ENCODE peak calls at places on chromosomes 5 and 9, in ten cellular contexts. U, K, V, I, B, T, J, D, A and H are unnamed samples.

GRCh38 chr5:132557425-132557805 is 638 bp downstream of the RAD50 start:
- DNase-seq in U (peak), K (peak), V (peak), I (peak), B (peak), T (peak), J (peak), D (no peak), A (peak), H (peak)

GRCh38 chr5:177553671-177554429 is 513 bp downstream of the FAM193B start:
- DNase-seq in U (peak), K (no peak), V (peak), I (peak), B (no peak), T (peak), J (no peak), D (no peak), A (peak), H (peak)

GRCh38 chr9:2570615-2571479 is 50.7 kb upstream of the VLDLR start:
- DNase-seq in U (peak), K (peak), V (no peak), I (peak), B (peak), T (no peak), J (peak), D (peak), A (peak), H (peak)

GRCh38 chr5:81517462-81517861 is 123.5 kb upstream of the ACOT12 start:
- DNase-seq in U (no peak), K (no peak), V (no peak), I (no peak), B (peak), T (no peak), J (peak), D (no peak), A (no peak), H (no peak)

GRCh38 chr5:160088805-160089204 is 30.4 kb downstream of the PWWP2A start:
- DNase-seq in U (no peak), K (no peak), V (no peak), I (no peak), B (no peak), T (no peak), J (no peak), D (no peak), A (no peak), H (no peak)

GRCh38 chr5:181243521-181244307 is at the start of gene RACK1:
- DNase-seq in U (peak), K (no peak), V (peak), I (peak), B (peak), T (peak), J (peak), D (peak), A (peak), H (peak)

GRCh38 chr5:52491071-52491828 is 296.5 kb upstream of the ITGA1 start:
- DNase-seq in U (no peak), K (no peak), V (no peak), I (no peak), B (no peak), T (no peak), J (no peak), D (no peak), A (no peak), H (no peak)

GRCh38 chr5:74212336-74212735 is 428.2 kb downstream of the ENC1 start:
- DNase-seq in U (no peak), K (no peak), V (peak), I (no peak), B (peak), T (peak), J (peak), D (no peak), A (no peak), H (peak)

GRCh38 chr5:96657068-96657467 is 5.1 kb upstream of the CAST start:
- DNase-seq in U (no peak), K (peak), V (no peak), I (peak), B (peak), T (no peak), J (peak), D (no peak), A (peak), H (peak)

GRCh38 chr9:137437691-137438590 is 3.2 kb downstream of the ENTPD8 start:
- DNase-seq in U (peak), K (no peak), V (no peak), I (no peak), B (no peak), T (no peak), J (no peak), D (no peak), A (no peak), H (no peak)

GRCh38 chr9:137435980-137436760 is 5.0 kb downstream of the ENTPD8 start:
- DNase-seq in U (peak), K (peak), V (no peak), I (peak), B (peak), T (no peak), J (peak), D (no peak), A (no peak), H (no peak)

GRCh38 chr9:137436761-137437600 is 4.2 kb downstream of the ENTPD8 start:
- DNase-seq in U (peak), K (no peak), V (no peak), I (no peak), B (no peak), T (no peak), J (no peak), D (no peak), A (no peak), H (no peak)

GRCh38 chr9:137439158-137439714 is 1.9 kb downstream of the ENTPD8 start:
- DNase-seq in U (peak), K (no peak), V (no peak), I (no peak), B (no peak), T (no peak), J (no peak), D (no peak), A (no peak), H (no peak)

DNA sequence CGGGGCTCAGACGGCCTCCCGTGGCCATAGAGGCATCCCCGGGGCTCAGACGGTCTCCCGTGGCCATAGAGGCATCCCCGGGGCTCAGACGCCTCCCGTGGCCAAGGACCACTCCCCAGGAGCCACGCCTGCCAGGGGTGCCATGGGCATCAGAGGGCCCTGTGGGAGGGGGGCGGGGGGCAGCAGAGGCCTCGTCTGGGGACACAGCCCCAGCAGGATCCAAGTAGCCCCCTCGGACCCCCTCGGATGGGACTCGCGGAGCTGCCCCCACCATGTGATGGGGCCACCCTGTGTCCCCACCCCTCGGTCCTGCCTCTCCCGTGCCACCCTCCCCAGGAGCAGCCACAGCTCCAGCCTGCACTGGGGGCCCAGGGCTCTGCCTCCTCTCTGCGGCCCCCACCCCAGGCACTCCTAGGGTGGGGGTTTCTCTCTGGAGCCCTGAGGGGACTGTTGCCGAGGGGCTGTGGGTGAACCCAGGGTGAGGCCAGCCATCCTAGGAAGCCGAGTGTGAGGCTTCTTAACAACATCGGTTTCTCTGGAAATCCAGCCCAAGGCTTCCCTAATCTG is 2.5 kb downstream of the ENTPD8 start:
- DNase-seq in U (peak), K (no peak), V (no peak), I (no peak), B (no peak), T (no peak), J (no peak), D (no peak), A (no peak), H (no peak)
- TF ChIP-seq CTCF in U (no peak), K (no peak), V (no peak), I (no peak), B (no peak), T (no peak), J (no peak), D (no peak), A (no peak), H (no peak)

DNA sequence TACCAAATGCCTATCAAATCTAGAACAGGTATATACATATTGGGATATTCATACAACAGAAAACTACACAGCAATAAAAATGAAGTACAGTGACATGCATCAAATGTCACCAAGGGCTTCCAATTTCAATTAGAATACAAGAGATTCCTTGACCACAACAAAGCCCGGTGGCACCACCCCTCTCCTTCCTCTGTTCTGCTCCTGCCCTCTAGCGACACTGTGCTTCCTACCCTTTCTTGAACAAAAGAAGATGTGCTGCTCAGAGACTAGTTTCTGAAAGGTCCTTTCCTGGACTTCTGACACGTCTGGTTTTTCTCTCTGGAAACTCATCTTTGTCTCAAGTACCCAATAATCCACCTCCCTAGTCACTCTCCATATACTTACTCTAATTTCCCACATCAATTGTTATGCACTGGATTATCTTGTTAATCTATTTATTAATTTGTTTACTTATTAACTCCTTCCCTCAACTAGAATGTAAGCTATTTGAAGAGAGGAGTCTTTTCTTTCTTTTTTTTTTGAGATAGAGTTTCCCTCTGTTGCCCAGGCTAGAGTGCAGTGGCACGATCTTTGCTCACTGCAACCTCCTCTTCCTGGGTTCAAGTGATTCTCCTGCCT is 70.4 kb upstream of the CTSV start:
- DNase-seq in U (no peak), K (peak), V (peak), I (peak), B (peak), T (peak), J (peak), D (no peak), A (no peak), H (peak)
- TF ChIP-seq CTCF in U (peak), K (peak), V (peak), I (peak), B (peak), T (peak), J (peak), D (no peak), A (no peak), H (peak)

DNA sequence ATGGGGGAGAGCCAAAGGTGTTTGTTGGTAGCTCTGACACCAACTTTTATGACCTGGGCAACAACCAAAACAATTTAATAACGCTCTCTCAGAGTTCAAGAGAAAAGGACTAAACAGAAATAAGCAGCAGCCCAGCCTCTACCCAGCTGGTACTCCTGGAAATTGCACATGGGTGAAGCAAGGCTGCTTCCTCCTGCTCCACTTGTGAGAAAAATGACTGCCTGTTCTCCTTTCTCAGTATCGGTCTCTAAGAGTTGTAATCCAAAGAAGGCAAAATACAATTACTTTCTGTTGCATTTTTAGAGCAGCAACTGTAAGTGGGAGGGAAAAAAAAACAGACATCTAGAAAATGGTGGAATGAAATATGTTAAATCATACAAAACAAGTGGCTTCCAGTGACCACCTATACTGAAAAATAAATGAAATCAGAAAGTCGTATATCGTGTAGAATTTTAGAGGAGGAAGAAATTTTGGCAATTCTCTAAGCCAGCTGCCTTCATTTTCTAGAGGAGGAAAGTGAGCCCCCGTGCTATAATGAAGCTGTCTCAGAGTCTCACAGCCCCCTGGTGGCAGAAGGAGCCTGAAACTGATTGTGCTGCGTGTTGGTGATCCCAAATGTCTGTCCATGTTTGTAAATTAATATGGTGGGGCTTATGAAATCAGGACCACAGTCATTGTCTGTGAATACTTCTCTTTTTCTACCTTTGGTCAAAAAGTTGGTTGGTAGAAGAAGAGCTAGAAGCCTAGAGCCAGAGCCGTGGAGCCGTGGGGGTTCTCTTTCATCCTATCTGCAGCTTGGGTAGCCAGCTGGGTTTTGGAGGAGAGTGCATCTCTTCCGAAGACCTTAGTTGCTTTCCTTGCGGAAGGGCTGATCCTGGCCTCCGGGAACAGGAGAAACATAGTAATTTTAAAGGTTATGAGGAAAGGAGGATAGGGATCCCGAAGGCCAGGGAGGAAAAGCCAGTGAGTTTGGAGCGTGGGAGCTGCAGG is 139.9 kb downstream of the PIP5K1B start:
- DNase-seq in U (peak), K (no peak), V (peak), I (no peak), B (peak), T (peak), J (no peak), D (peak), A (peak), H (peak)
- TF ChIP-seq CTCF in U (peak), K (peak), V (peak), I (peak), B (peak), T (peak), J (peak), D (peak), A (peak), H (peak)

GRCh38 chr9:93861736-93862358 is 93.3 kb downstream of the BARX1 start:
- DNase-seq in U (no peak), K (no peak), V (no peak), I (no peak), B (no peak), T (no peak), J (no peak), D (no peak), A (no peak), H (no peak)
- TF ChIP-seq CTCF in U (no peak), K (no peak), V (no peak), I (no peak), B (no peak), T (no peak), J (no peak), D (no peak), A (no peak), H (no peak)

GRCh38 chr5:80487444-80487828 is 464 bp upstream of the FAM151B start:
- DNase-seq in U (no peak), K (no peak), V (peak), I (no peak), B (no peak), T (no peak), J (no peak), D (no peak), A (no peak), H (no peak)
- TF ChIP-seq CTCF in U (no peak), K (no peak), V (no peak), I (no peak), B (no peak), T (no peak), J (no peak), D (no peak), A (no peak), H (no peak)

GRCh38 chr9:76374702-76375543 is 19.3 kb downstream of the RFK start:
- DNase-seq in U (peak), K (peak), V (peak), I (peak), B (peak), T (no peak), J (peak), D (peak), A (no peak), H (no peak)
- TF ChIP-seq CTCF in U (no peak), K (no peak), V (no peak), I (no peak), B (no peak), T (no peak), J (no peak), D (no peak), A (no peak), H (no peak)

GRCh38 chr9:116430849-116431248 is 256.3 kb upstream of the TRIM32 start:
- DNase-seq in U (no peak), K (no peak), V (no peak), I (no peak), B (no peak), T (no peak), J (no peak), D (no peak), A (no peak), H (no peak)

GRCh38 chr9:116435706-116436105 is 251.4 kb upstream of the TRIM32 start:
- DNase-seq in U (no peak), K (no peak), V (no peak), I (no peak), B (no peak), T (no peak), J (no peak), D (no peak), A (no peak), H (no peak)

GRCh38 chr9:116432051-116432450 is 255.1 kb upstream of the TRIM32 start:
- DNase-seq in U (no peak), K (no peak), V (no peak), I (no peak), B (no peak), T (no peak), J (no peak), D (no peak), A (no peak), H (no peak)

GRCh38 chr9:116437411-116438370 is 249.4 kb upstream of the TRIM32 start:
- DNase-seq in U (no peak), K (no peak), V (no peak), I (no peak), B (no peak), T (no peak), J (no peak), D (no peak), A (no peak), H (no peak)

DNA sequence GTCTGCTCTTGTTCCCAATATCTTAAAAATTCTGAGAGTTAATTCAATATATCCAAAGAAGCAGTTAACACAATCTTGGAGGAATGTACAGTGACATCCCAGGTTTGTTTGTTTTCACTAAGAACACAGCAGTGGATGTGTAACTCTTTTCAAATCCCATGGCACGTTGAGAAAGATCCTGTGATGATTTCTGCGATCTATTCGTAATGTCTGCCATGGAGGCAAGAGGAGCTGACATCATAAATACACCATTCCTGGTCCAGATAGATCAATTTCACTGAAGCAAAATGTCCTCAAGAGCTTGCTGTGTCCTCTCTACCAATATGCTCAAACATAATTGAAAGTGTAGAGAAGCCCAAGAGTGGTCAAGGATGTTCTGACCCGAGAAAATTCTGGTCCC is 252.8 kb upstream of the TRIM32 start:
- DNase-seq in U (no peak), K (no peak), V (no peak), I (no peak), B (no peak), T (no peak), J (no peak), D (no peak), A (no peak), H (no peak)
- TF ChIP-seq CTCF in U (no peak), K (no peak), V (no peak), I (no peak), B (no peak), T (no peak), J (no peak), D (no peak), A (no peak), H (no peak)

DNA sequence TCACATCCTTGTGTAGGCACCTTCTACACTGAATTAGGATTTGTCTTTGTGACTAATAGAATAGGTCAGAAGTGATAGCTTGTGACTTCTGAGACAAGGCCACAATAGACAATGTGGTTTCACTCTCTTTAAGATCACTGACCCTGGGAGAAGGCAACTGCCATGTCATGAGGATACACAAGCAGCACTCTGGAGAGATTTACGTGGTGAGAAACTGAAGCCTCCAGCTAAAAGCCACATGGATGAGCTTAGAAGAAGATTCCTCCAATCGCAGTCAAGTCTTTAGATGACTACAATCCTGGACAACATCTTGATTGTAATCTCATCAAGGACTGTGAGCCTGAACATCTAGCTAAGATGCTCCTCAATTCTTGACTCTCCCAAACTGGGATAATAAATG is 206.6 kb downstream of the ESM1 start:
- DNase-seq in U (no peak), K (no peak), V (no peak), I (no peak), B (no peak), T (no peak), J (no peak), D (no peak), A (no peak), H (no peak)
- TF ChIP-seq CTCF in U (no peak), K (no peak), V (no peak), I (no peak), B (no peak), T (no peak), J (no peak), D (no peak), A (no peak), H (no peak)